ENCODE peak calls at places on chromosomes 3 and 15, in eight cellular contexts. N is lower lobe of right lung, J is body of pancreas, C is epithelial cell of esophagus, Q is pancreas, U is GM20000, W is neural crest cell, H is endothelial cell of umbilical vein. A is an unnamed sample.

GRCh38 chr3:194925614-194926013 is 239.9 kb downstream of the FAM43A start:
- DNase-seq in N (no peak), J (no peak), C (no peak), Q (no peak), U (no peak), W (no peak), H (no peak), A (no peak)

GRCh38 chr3:128009952-128010846 is 42.0 kb upstream of the SEC61A1 start:
- DNase-seq in N (no peak), J (no peak), C (peak; percentile 83), Q (no peak), U (no peak), W (no peak), H (no peak), A (no peak)

GRCh38 chr3:134522541-134522940 is 36.7 kb downstream of the CEP63 start:
- DNase-seq in N (no peak), J (no peak), C (no peak), Q (no peak), U (no peak), W (no peak), H (no peak), A (no peak)

GRCh38 chr3:12853803-12854202 is 12.4 kb upstream of the RPL32 start:
- DNase-seq in N (no peak), J (no peak), C (no peak), Q (no peak), U (no peak), W (no peak), H (no peak), A (no peak)

GRCh38 chr15:94404733-94405283 is 173.4 kb downstream of the MCTP2 start:
- DNase-seq in N (no peak), J (no peak), C (peak; percentile 41), Q (no peak), U (no peak), W (no peak), H (no peak), A (no peak)

GRCh38 chr15:58136731-58137130 is 1.4 kb upstream of the AQP9 start:
- DNase-seq in N (no peak), J (no peak), C (peak; percentile 83), Q (no peak), U (no peak), W (no peak), H (no peak), A (no peak)

GRCh38 chr15:72117448-72117697 is 577 bp downstream of the MYO9A start:
- DNase-seq in N (peak; percentile 91), J (peak; percentile 74), C (peak; percentile 82), Q (no peak), U (peak; percentile 83), W (no peak), H (no peak), A (no peak)

GRCh38 chr15:31302778-31303433 is 23.7 kb upstream of the KLF13 start:
- DNase-seq in N (no peak), J (no peak), C (no peak), Q (no peak), U (peak; percentile 65), W (no peak), H (no peak), A (no peak)

GRCh38 chr3:7682822-7683229 is 818.8 kb upstream of the LMCD1 start:
- DNase-seq in N (peak; percentile 52), J (peak; percentile 65), C (peak; percentile 85), Q (peak; percentile 46), U (no peak), W (no peak), H (peak; percentile 97), A (no peak)

GRCh38 chr15:33580526-33580925 is 269.8 kb downstream of the RYR3 start:
- DNase-seq in N (no peak), J (no peak), C (peak; percentile 55), Q (no peak), U (no peak), W (no peak), H (no peak), A (no peak)

GRCh38 chr15:58957101-58957973 is 23.9 kb upstream of the SLTM start:
- DNase-seq in N (no peak), J (peak; percentile 62), C (peak; percentile 71), Q (peak; percentile 22), U (peak; percentile 56), W (peak; percentile 60), H (peak; percentile 65), A (no peak)

GRCh38 chr15:57694264-57694663 is 12.2 kb upstream of the POLR2M start:
- DNase-seq in N (no peak), J (no peak), C (no peak), Q (no peak), U (no peak), W (no peak), H (no peak), A (no peak)

GRCh38 chr3:158532099-158532734 is 38.8 kb upstream of the MLF1 start:
- DNase-seq in N (no peak), J (no peak), C (peak; percentile 65), Q (no peak), U (peak; percentile 31), W (no peak), H (peak; percentile 72), A (no peak)

GRCh38 chr3:170506556-170506955 is 79.3 kb downstream of the SLC7A14 start:
- DNase-seq in N (no peak), J (no peak), C (peak; percentile 41), Q (no peak), U (no peak), W (no peak), H (peak; percentile 31), A (no peak)

GRCh38 chr3:105365536-105366301 is 990 bp upstream of the ALCAM start:
- DNase-seq in N (no peak), J (peak; percentile 67), C (peak; percentile 76), Q (peak; percentile 58), U (no peak), W (no peak), H (no peak), A (no peak)

GRCh38 chr3:134327594-134327975 is 46.7 kb downstream of the AMOTL2 start:
- DNase-seq in N (no peak), J (no peak), C (peak; percentile 97), Q (no peak), U (no peak), W (no peak), H (peak; percentile 40), A (no peak)

GRCh38 chr3:194280777-194281176 is 70.4 kb downstream of the CPN2 start:
- DNase-seq in N (peak; percentile 15), J (no peak), C (no peak), Q (no peak), U (no peak), W (no peak), H (no peak), A (no peak)

GRCh38 chr3:69082805-69083204 is 1.9 kb upstream of the ARL6IP5 start:
- DNase-seq in N (no peak), J (peak; percentile 50), C (peak; percentile 61), Q (peak; percentile 34), U (peak; percentile 69), W (no peak), H (peak; percentile 71), A (no peak)

GRCh38 chr15:29046281-29046810 is 160.6 kb downstream of the APBA2 start:
- DNase-seq in N (no peak), J (no peak), C (no peak), Q (no peak), U (no peak), W (no peak), H (no peak), A (no peak)

GRCh38 chr3:106333911-106334618 is 465.3 kb upstream of the CBLB start:
- DNase-seq in N (no peak), J (no peak), C (peak; percentile 95), Q (no peak), U (no peak), W (no peak), H (no peak), A (no peak)

GRCh38 chr3:65412591-65412990 is 626.1 kb downstream of the MAGI1 start:
- DNase-seq in N (no peak), J (peak; percentile 70), C (peak; percentile 6), Q (peak; percentile 15), U (no peak), W (no peak), H (peak; percentile 18), A (no peak)

GRCh38 chr15:80636675-80637074 is 58.4 kb upstream of the ABHD17C start:
- DNase-seq in N (no peak), J (no peak), C (peak; percentile 68), Q (no peak), U (no peak), W (no peak), H (peak; percentile 25), A (no peak)
- TF ChIP-seq CTCF in N (peak; percentile 14), J (no peak), C (peak; percentile 42), Q (no peak), U (no peak), W (no peak), H (no peak), A (peak; percentile 0)

GRCh38 chr3:25782636-25782937 is 656 bp downstream of the NGLY1 start:
- DNase-seq in N (no peak), J (no peak), C (no peak), Q (no peak), U (no peak), W (no peak), H (no peak), A (no peak)

GRCh38 chr3:25782938-25783660 is at the start of gene NGLY1:
- DNase-seq in N (peak; percentile 92), J (peak; percentile 88), C (peak; percentile 86), Q (peak; percentile 81), U (peak; percentile 91), W (peak; percentile 73), H (peak; percentile 81), A (peak; percentile 64)

GRCh38 chr3:25781145-25781757 is 2.0 kb downstream of the NGLY1 start:
- DNase-seq in N (no peak), J (no peak), C (no peak), Q (no peak), U (no peak), W (no peak), H (no peak), A (no peak)

GRCh38 chr3:25781758-25782594 is 1.3 kb downstream of the NGLY1 start:
- DNase-seq in N (no peak), J (no peak), C (no peak), Q (no peak), U (peak; percentile 75), W (no peak), H (no peak), A (no peak)

GRCh38 chr3:25780618-25781017 is 2.6 kb downstream of the NGLY1 start:
- DNase-seq in N (no peak), J (no peak), C (no peak), Q (no peak), U (no peak), W (no peak), H (no peak), A (no peak)
- TF ChIP-seq CTCF in N (no peak), J (no peak), C (no peak), Q (no peak), U (no peak), W (no peak), H (no peak), A (no peak)

DNA sequence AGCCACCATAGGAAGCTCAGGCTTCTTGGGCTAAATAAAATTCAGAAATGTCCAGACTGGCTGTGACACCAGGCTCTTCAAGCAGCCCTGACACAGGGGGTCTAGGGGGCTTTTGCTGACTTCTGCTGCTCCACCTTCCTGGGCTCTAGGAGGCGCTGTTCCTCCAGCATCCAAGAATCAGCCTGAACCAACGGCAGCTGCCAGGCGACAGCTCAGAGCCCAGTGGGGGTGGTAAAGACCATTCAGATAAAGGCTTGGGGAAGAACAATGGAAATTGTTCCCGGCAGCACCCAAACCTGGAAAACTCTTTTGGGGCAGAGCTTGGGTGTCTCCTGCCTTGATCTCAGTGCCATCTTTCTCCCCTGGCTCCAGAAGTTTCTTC is 21.6 kb upstream of the PSTPIP1 start:
- DNase-seq in N (peak; percentile 60), J (peak; percentile 39), C (peak; percentile 34), Q (no peak), U (peak; percentile 65), W (peak; percentile 49), H (peak; percentile 56), A (no peak)
- TF ChIP-seq CTCF in N (peak; percentile 52), J (peak; percentile 16), C (peak; percentile 28), Q (no peak), U (peak; percentile 69), W (peak; percentile 55), H (peak; percentile 78), A (peak; percentile 31)

GRCh38 chr3:53243165-53243564 is 12.7 kb downstream of the TKT start:
- DNase-seq in N (peak; percentile 65), J (peak; percentile 35), C (peak; percentile 37), Q (no peak), U (no peak), W (peak; percentile 18), H (peak; percentile 58), A (no peak)
- TF ChIP-seq CTCF in N (no peak), J (no peak), C (no peak), Q (no peak), U (no peak), W (no peak), H (no peak), A (peak; percentile 23)